ENCODE peak calls at places on chromosomes 6 and 20, in seven cellular contexts. C, L, O, Y, S, W and F are unnamed samples.

GRCh38 chr6:163490826-163491577 is 76.5 kb downstream of the QKI start:
- DNase-seq in C (no peak), L (no peak), O (peak; percentile 26), Y (peak; percentile 88), S (peak; percentile 64), W (peak; percentile 85), F (peak; percentile 74)

GRCh38 chr6:36874016-36874442 is 574 bp downstream of the PPIL1 start:
- DNase-seq in C (no peak), L (no peak), O (no peak), Y (no peak), S (no peak), W (no peak), F (peak; percentile 25)

GRCh38 chr6:31065556-31065955 is 46.8 kb downstream of the C6orf15 start:
- DNase-seq in C (no peak), L (no peak), O (no peak), Y (no peak), S (no peak), W (no peak), F (no peak)

GRCh38 chr6:15129872-15130271 is 116.0 kb upstream of the JARID2 start:
- DNase-seq in C (no peak), L (no peak), O (no peak), Y (no peak), S (no peak), W (no peak), F (no peak)

GRCh38 chr20:12394786-12395185 is 477.1 kb downstream of the BTBD3 start:
- DNase-seq in C (no peak), L (no peak), O (no peak), Y (no peak), S (no peak), W (no peak), F (no peak)

GRCh38 chr20:39943336-39943735 is 745.7 kb downstream of the MAFB start:
- DNase-seq in C (no peak), L (no peak), O (no peak), Y (no peak), S (no peak), W (no peak), F (no peak)

GRCh38 chr6:12208190-12208589 is 82.0 kb upstream of the EDN1 start:
- DNase-seq in C (no peak), L (no peak), O (no peak), Y (peak; percentile 27), S (peak; percentile 17), W (no peak), F (peak; percentile 12)

GRCh38 chr6:165876568-165876967 is 213.5 kb upstream of the PDE10A start:
- DNase-seq in C (no peak), L (no peak), O (peak; percentile 80), Y (no peak), S (peak; percentile 63), W (peak; percentile 95), F (peak; percentile 50)

GRCh38 chr20:39849171-39849570 is 839.9 kb downstream of the MAFB start:
- DNase-seq in C (no peak), L (no peak), O (no peak), Y (no peak), S (no peak), W (no peak), F (no peak)

GRCh38 chr20:14921546-14921945 is 584.1 kb upstream of the FLRT3 start:
- DNase-seq in C (no peak), L (no peak), O (no peak), Y (no peak), S (no peak), W (no peak), F (no peak)

GRCh38 chr6:105153676-105154075 is 26.1 kb downstream of the POPDC3 start:
- DNase-seq in C (no peak), L (no peak), O (no peak), Y (no peak), S (no peak), W (no peak), F (no peak)

GRCh38 chr6:47464052-47464451 is 13.5 kb upstream of the CD2AP start:
- DNase-seq in C (no peak), L (no peak), O (no peak), Y (no peak), S (no peak), W (no peak), F (no peak)

GRCh38 chr6:7541175-7542064 is at the start of gene DSP:
- DNase-seq in C (no peak), L (peak; percentile 83), O (peak; percentile 18), Y (peak; percentile 89), S (no peak), W (no peak), F (peak; percentile 90)

GRCh38 chr6:4125933-4126864 is 9.2 kb downstream of the ECI2 start:
- DNase-seq in C (no peak), L (no peak), O (no peak), Y (no peak), S (peak; percentile 29), W (no peak), F (no peak)

GRCh38 chr20:12177657-12178293 is 260.1 kb downstream of the BTBD3 start:
- DNase-seq in C (no peak), L (no peak), O (no peak), Y (no peak), S (no peak), W (no peak), F (peak; percentile 79)

GRCh38 chr6:30113377-30113759 is 478 bp upstream of the TRIM31 start:
- DNase-seq in C (no peak), L (no peak), O (no peak), Y (no peak), S (no peak), W (no peak), F (no peak)

GRCh38 chr20:48951646-48952045 is 30.1 kb downstream of the ARFGEF2 start:
- DNase-seq in C (no peak), L (no peak), O (no peak), Y (no peak), S (no peak), W (no peak), F (no peak)

GRCh38 chr20:35648836-35649235 is 15.9 kb downstream of the CPNE1 start:
- DNase-seq in C (no peak), L (no peak), O (no peak), Y (peak; percentile 38), S (no peak), W (no peak), F (no peak)

GRCh38 chr6:45959534-45960195 is 56.0 kb downstream of the CLIC5 start:
- DNase-seq in C (no peak), L (no peak), O (no peak), Y (no peak), S (no peak), W (no peak), F (no peak)

GRCh38 chr6:111447051-111447450 is 36.0 kb downstream of the REV3L start:
- DNase-seq in C (no peak), L (no peak), O (no peak), Y (no peak), S (no peak), W (no peak), F (no peak)

GRCh38 chr20:6074145-6074561 is 20.3 kb upstream of the LRRN4 start:
- DNase-seq in C (no peak), L (no peak), O (no peak), Y (peak; percentile 35), S (no peak), W (no peak), F (no peak)

GRCh38 chr6:148448371-148449010 is 105.9 kb downstream of the SASH1 start:
- DNase-seq in C (no peak), L (no peak), O (no peak), Y (no peak), S (no peak), W (no peak), F (no peak)

GRCh38 chr6:139640911-139641310 is 266.5 kb upstream of the CITED2 start:
- DNase-seq in C (no peak), L (no peak), O (no peak), Y (no peak), S (no peak), W (no peak), F (no peak)

GRCh38 chr6:139637766-139638165 is 263.3 kb upstream of the CITED2 start:
- DNase-seq in C (no peak), L (no peak), O (no peak), Y (no peak), S (no peak), W (no peak), F (no peak)

GRCh38 chr6:139640453-139640852 is 266.0 kb upstream of the CITED2 start:
- DNase-seq in C (peak; percentile 28), L (no peak), O (no peak), Y (no peak), S (no peak), W (no peak), F (no peak)

GRCh38 chr6:139636391-139636790 is 261.9 kb upstream of the CITED2 start:
- DNase-seq in C (no peak), L (no peak), O (no peak), Y (no peak), S (no peak), W (no peak), F (no peak)

GRCh38 chr6:139638179-139638872 is 263.9 kb upstream of the CITED2 start:
- DNase-seq in C (no peak), L (no peak), O (no peak), Y (no peak), S (no peak), W (no peak), F (no peak)
- TF ChIP-seq EP300 in C (no peak), L (no peak), O (no peak), Y (no peak), S (no peak), W (no peak), F (no peak)

DNA sequence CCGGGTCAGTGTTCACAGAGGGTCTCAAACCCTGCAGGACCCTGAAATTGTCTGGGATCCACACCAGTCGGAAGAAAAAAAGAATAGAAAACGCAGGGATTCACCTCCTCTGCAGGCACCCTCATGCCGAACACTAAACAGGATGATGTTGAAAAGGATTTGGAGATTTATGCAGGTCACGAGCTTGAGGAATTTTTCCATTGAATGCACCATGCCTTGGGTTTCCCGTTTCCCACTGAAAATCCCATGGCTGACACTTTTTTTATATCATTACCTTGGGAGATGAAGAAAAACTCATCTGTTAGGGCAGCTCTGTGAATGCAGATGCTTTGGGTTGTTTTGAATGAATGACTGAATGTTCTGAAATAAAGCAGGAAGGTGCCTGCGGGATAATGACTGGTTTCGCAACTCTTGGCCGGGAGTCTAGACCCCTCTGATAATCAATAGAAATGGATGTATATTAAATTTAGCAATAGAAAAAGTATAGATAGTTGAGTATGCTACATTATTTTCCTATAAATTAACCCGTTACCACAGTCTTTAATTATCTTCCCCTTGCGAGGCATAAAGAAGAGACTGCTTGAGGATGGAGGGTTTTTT is 147.5 kb upstream of the AFDN start:
- DNase-seq in C (no peak), L (no peak), O (no peak), Y (no peak), S (no peak), W (no peak), F (no peak)
- H3K27me3 ChIP-seq in C (peaks cover 4% of the 10 kb centered on the region), L (no peaks in the 10 kb centered on the region), O (no peaks in the 10 kb centered on the region), Y (peaks cover 9% of the 10 kb centered on the region), S (no peaks in the 10 kb centered on the region), W (no peaks in the 10 kb centered on the region), F (peaks cover 18% of the 10 kb centered on the region)

GRCh38 chr6:14001329-14002012 is 76.7 kb downstream of the RNF182 start:
- DNase-seq in C (no peak), L (no peak), O (no peak), Y (no peak), S (no peak), W (no peak), F (no peak)
- TF ChIP-seq EP300 in C (no peak), L (no peak), O (no peak), Y (no peak), S (no peak), W (no peak), F (no peak)

DNA sequence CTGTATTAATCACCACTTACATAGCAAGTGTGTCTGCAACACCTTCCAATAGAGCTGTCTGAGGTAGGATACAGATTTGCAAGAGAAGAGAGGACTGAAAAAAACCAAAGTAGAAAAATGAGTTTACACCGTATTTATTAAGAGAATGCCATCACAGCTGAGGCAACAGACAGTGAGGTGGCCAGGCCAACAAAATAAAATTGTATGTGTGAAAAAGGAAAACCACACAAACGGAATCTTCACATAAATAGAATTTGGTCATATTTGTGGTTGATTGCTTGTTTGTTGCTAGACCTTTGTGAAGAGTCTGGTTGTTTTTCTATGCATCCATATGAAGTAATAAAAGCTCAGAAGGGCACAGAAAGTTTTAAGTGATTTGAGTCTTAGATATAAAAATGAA is 157.8 kb upstream of the TSHZ2 start:
- DNase-seq in C (no peak), L (no peak), O (no peak), Y (no peak), S (no peak), W (no peak), F (no peak)
- H3K27me3 ChIP-seq in C (no peaks in the 10 kb centered on the region), L (no peaks in the 10 kb centered on the region), O (no peaks in the 10 kb centered on the region), Y (no peaks in the 10 kb centered on the region), S (no peaks in the 10 kb centered on the region), W (no peaks in the 10 kb centered on the region), F (no peaks in the 10 kb centered on the region)